ENCODE peak calls at places on chromosomes 2 and 18, in five cellular contexts. E, T, P, D and Z are unnamed samples.

GRCh38 chr2:51633073-51633472 is 601.1 kb upstream of the NRXN1 start:
- DNase-seq in D (no peak), P (no peak), T (no peak), E (no peak), Z (no peak)

GRCh38 chr18:40355701-40356100 is 1599.3 kb upstream of the PIK3C3 start:
- DNase-seq in E (no peak), T (peak; percentile 4), P (no peak), D (no peak), Z (no peak)

GRCh38 chr18:79941473-79942119 is 9.9 kb downstream of the SLC66A2 start:
- DNase-seq in E (no peak), P (no peak), T (no peak), D (peak; percentile 12), Z (no peak)

GRCh38 chr2:217162533-217162932 is 302.7 kb upstream of the TNP1 start:
- DNase-seq in T (peak; percentile 93), E (peak; percentile 30), P (no peak), D (no peak), Z (peak; percentile 31)

GRCh38 chr2:206556357-206556949 is 85.8 kb upstream of the FAM237A start:
- DNase-seq in P (no peak), D (no peak), T (peak; percentile 8), E (peak; percentile 50), Z (no peak)

GRCh38 chr2:201171259-201171814 is 11.6 kb upstream of the CASP10 start:
- DNase-seq in D (no peak), T (no peak), P (no peak), E (no peak), Z (no peak)

GRCh38 chr18:37298816-37299215 is 266.8 kb downstream of the CELF4 start:
- DNase-seq in T (no peak), P (no peak), D (no peak), E (no peak), Z (no peak)

GRCh38 chr2:160278101-160278888 is 78.2 kb upstream of the ITGB6 start:
- DNase-seq in E (no peak), T (no peak), D (no peak), P (no peak), Z (no peak)

GRCh38 chr2:225400060-225400511 is 576 bp downstream of the NYAP2 start:
- DNase-seq in D (no peak), T (peak; percentile 16), P (no peak), E (peak; percentile 76), Z (peak; percentile 16)

GRCh38 chr2:73987109-73987947 is 2.6 kb downstream of the TET3 start:
- DNase-seq in D (peak; percentile 32), P (no peak), T (no peak), E (peak; percentile 68), Z (no peak)

GRCh38 chr2:66481100-66481549 is 46.2 kb downstream of the MEIS1 start:
- DNase-seq in P (no peak), D (no peak), E (peak; percentile 18), T (peak; percentile 26), Z (no peak)

GRCh38 chr2:106956879-106957278 is 70.9 kb upstream of the ST6GAL2 start:
- DNase-seq in T (peak; percentile 87), E (peak; percentile 81), P (no peak), D (no peak), Z (no peak)

GRCh38 chr2:195363496-195363895 is 293.5 kb upstream of the SLC39A10 start:
- DNase-seq in E (no peak), T (peak; percentile 29), P (no peak), D (no peak), Z (no peak)

GRCh38 chr2:17706845-17707244 is 46.8 kb downstream of the SMC6 start:
- DNase-seq in E (no peak), T (no peak), P (no peak), D (no peak), Z (no peak)

GRCh38 chr2:113846439-113846838 is 43.5 kb upstream of the ACTR3 start:
- DNase-seq in T (no peak), D (no peak), P (no peak), E (no peak), Z (no peak)

GRCh38 chr18:14104906-14105748 is 27.1 kb downstream of the ZNF519 start:
- DNase-seq in T (no peak), P (no peak), D (no peak), E (no peak), Z (no peak)

GRCh38 chr2:80461505-80462197 is 157.1 kb upstream of the LRRTM1 start:
- DNase-seq in T (no peak), D (no peak), P (no peak), E (no peak), Z (no peak)

DNA sequence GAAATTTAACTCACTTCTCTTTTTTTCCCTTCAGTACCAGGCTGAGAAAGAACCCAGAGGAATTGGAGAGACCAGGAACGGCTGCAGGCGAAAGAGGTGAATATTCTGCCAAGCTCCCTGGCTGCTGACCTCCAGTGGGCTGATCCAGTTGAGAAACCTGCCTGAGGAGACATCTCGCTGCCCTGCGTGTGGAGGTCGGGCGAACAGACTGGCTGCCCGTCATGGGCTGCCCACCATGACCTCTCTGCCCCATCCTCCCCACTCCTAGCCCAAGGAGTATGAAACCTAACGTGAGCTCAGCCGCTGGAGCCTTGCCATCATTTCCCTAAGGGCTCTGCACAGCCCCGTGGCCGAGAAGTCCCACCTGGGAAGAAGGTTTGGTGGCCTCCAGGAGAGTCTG is 148.8 kb upstream of the SALL3 start:
- DNase-seq in D (no peak), P (no peak), E (no peak), T (no peak), Z (no peak)
- H3K27ac ChIP-seq in D (no peak overlapping the region), P (no peak overlapping the region), E (no peak overlapping the region), T (no peak overlapping the region), Z (no peak overlapping the region)

DNA sequence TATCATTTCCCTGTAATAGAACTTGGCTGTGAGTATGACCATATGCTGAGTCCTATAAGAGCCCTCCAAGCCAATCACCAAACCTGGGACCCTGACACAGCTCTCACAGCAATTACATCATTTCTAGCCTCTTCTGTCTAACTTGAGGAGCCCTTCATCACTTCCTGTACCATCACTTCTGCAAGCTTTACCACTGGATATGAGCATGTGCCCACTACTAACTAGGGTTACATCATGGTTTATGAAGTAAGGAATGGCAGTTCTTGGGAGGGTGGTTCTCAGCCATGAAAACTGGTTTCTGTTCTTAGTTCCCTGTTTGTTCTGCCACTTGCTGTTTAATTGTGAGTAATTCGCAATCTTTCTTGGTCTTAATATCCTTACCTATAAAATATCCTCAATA is 31.0 kb upstream of the EPB41L3 start:
- DNase-seq in P (no peak), D (no peak), T (no peak), E (no peak), Z (no peak)
- H3K27ac ChIP-seq in P (no peak overlapping the region), D (no peak overlapping the region), T (no peak overlapping the region), E (no peak overlapping the region), Z (no peak overlapping the region)

DNA sequence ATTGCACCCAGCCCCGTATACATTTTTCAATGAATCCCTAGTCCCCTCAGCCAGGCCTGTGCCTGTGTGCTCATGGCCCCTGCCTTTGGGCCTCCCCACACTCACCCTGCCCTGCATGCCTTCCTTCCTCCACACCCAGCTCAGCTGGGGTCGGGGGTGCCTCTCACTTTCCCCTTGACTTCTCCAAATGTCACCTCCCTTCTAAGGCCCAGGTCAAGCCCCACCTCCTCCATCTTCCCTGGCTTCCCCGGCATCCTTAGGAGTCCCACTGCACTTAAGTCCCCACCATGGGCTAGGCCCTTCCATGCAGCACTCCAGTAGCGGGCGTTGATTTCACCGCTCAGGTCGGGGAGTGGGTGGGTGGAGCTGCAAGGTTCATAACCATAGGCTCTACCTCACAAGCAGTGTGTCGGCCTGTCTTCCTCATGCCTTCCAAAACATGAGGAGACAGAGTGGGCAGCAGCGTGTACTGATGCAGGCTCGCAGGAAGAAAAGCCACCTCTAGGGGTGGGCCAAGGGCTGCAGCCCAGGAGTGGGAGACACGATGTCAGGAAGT is 47.7 kb downstream of the DNMT3A start:
- DNase-seq in T (no peak), E (no peak), P (no peak), D (no peak), Z (no peak)
- H3K27ac ChIP-seq in T (no peak overlapping the region), E (no peak overlapping the region), P (peak overlapping the region; percentile 78), D (peak overlapping the region; percentile 96), Z (peak overlapping the region; percentile 95)

GRCh38 chr2:136238552-136239346 is 120.8 kb upstream of the CXCR4 start:
- DNase-seq in T (no peak), D (no peak), P (peak; percentile 40), E (no peak), Z (no peak)

GRCh38 chr2:136238214-136238551 is 120.2 kb upstream of the CXCR4 start:
- DNase-seq in T (no peak), P (no peak), E (no peak), D (no peak), Z (no peak)

GRCh38 chr2:136233315-136233714 is 115.4 kb upstream of the CXCR4 start:
- DNase-seq in D (no peak), T (no peak), E (no peak), P (no peak), Z (no peak)

GRCh38 chr2:136234261-136234660 is 116.3 kb upstream of the CXCR4 start:
- DNase-seq in E (no peak), D (no peak), T (no peak), P (no peak), Z (no peak)

DNA sequence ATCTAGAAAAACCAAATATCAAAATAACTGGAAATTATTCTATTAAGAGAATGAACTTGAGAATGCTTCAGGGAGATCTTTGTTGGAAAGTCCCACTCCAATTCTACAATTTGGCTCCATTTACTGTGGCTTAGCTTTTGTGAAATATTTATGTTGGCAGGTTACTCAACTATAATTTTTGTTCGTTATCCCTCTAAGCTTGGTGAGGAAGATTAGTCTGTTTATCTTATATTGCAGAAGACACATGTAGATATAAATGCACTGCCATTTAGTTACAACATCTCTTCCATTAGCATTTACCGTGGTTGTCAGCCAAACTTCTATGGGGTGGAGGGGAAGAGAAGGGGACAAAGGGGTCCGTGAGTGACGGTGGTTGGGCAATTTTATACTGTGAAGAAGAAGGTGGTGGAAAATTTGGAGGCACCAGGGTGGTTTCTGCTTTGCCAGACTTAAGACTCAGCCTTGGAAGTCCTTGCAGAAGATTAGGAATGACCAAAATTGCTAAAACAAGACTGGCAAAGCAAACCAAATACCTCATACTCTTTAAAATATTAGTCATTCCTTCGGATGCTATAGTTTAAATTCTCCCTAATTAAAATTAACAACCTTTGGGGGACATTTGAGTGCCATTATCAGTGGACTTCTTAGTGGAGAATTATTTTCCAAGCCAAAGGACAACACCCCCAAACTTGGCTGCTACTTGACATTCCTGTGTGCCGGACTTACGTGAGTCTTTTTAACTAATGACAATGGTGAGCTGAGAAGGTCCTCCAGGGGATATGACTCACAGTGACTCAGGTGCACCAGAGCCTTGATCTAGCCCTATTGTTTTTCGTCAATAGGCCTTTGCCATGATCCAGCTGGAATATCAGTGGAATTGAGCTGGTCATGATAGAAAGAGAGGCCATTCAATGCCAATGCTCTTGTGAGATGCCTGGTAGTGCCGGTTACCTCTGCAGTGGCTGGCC is 117.8 kb upstream of the CXCR4 start:
- DNase-seq in P (no peak), T (no peak), D (no peak), E (no peak), Z (no peak)
- H3K27ac ChIP-seq in P (no peak overlapping the region), T (no peak overlapping the region), D (no peak overlapping the region), E (no peak overlapping the region), Z (no peak overlapping the region)